ENCODE peak calls at places on chromosomes 5 and 9, in four cellular contexts. One of them, this sample, is unnamed.
A peak's percentile ranks its signal among the peaks of the same experiment; 100 is the strongest.

GRCh38 chr9:113532809-113533190 is 69.3 kb downstream of the RGS3 start:
- DNase-seq in stimulated activated CD8-positive, alpha-beta memory T cell treated with anti-CD3 and anti-CD28 coated beads, Interleukin-2, amount 100 ng/mL, for 1 hour: no peak
- DNase-seq in HEK293T: no peak
- DNase-seq in Panc1: no peak
- DNase-seq in this sample: no peak

GRCh38 chr5:157106668-157107461 is 2.0 kb downstream of the HAVCR2 start:
- DNase-seq in stimulated activated CD8-positive, alpha-beta memory T cell treated with anti-CD3 and anti-CD28 coated beads, Interleukin-2, amount 100 ng/mL, for 1 hour: no peak
- DNase-seq in Panc1: no peak
- DNase-seq in HEK293T: no peak
- DNase-seq in this sample: no peak

GRCh38 chr9:122126340-122127333 is 32.9 kb downstream of the NDUFA8 start:
- DNase-seq in stimulated activated CD8-positive, alpha-beta memory T cell treated with anti-CD3 and anti-CD28 coated beads, Interleukin-2, amount 100 ng/mL, for 1 hour: no peak
- DNase-seq in Panc1: no peak
- DNase-seq in HEK293T: no peak
- DNase-seq in this sample: no peak

GRCh38 chr5:69450116-69450515 is 35.2 kb downstream of the MARVELD2 start:
- DNase-seq in stimulated activated CD8-positive, alpha-beta memory T cell treated with anti-CD3 and anti-CD28 coated beads, Interleukin-2, amount 100 ng/mL, for 1 hour: no peak
- DNase-seq in HEK293T: no peak
- DNase-seq in Panc1: peak; percentile 85
- DNase-seq in this sample: no peak

GRCh38 chr5:67147768-67148167 is 48.8 kb downstream of the CD180 start:
- DNase-seq in stimulated activated CD8-positive, alpha-beta memory T cell treated with anti-CD3 and anti-CD28 coated beads, Interleukin-2, amount 100 ng/mL, for 1 hour: no peak
- DNase-seq in Panc1: no peak
- DNase-seq in HEK293T: no peak
- DNase-seq in this sample: no peak

GRCh38 chr9:133714606-133715294 is 23.4 kb downstream of the SARDH start:
- DNase-seq in stimulated activated CD8-positive, alpha-beta memory T cell treated with anti-CD3 and anti-CD28 coated beads, Interleukin-2, amount 100 ng/mL, for 1 hour: no peak
- DNase-seq in HEK293T: no peak
- DNase-seq in Panc1: no peak
- DNase-seq in this sample: peak; percentile 97

GRCh38 chr9:38389313-38389712 is 3.2 kb upstream of the ALDH1B1 start:
- DNase-seq in HEK293T: no peak
- DNase-seq in stimulated activated CD8-positive, alpha-beta memory T cell treated with anti-CD3 and anti-CD28 coated beads, Interleukin-2, amount 100 ng/mL, for 1 hour: no peak
- DNase-seq in Panc1: no peak
- DNase-seq in this sample: peak; percentile 35

GRCh38 chr5:54807421-54807820 is 178.0 kb downstream of the ESM1 start:
- DNase-seq in stimulated activated CD8-positive, alpha-beta memory T cell treated with anti-CD3 and anti-CD28 coated beads, Interleukin-2, amount 100 ng/mL, for 1 hour: no peak
- DNase-seq in HEK293T: no peak
- DNase-seq in Panc1: no peak
- DNase-seq in this sample: no peak

GRCh38 chr9:122219856-122220672 is 8.7 kb downstream of the LHX6 start:
- DNase-seq in HEK293T: no peak
- DNase-seq in stimulated activated CD8-positive, alpha-beta memory T cell treated with anti-CD3 and anti-CD28 coated beads, Interleukin-2, amount 100 ng/mL, for 1 hour: no peak
- DNase-seq in Panc1: no peak
- DNase-seq in this sample: peak; percentile 38

GRCh38 chr5:112525217-112525616 is 106.1 kb upstream of the EPB41L4A start:
- DNase-seq in Panc1: no peak
- DNase-seq in stimulated activated CD8-positive, alpha-beta memory T cell treated with anti-CD3 and anti-CD28 coated beads, Interleukin-2, amount 100 ng/mL, for 1 hour: no peak
- DNase-seq in HEK293T: no peak
- DNase-seq in this sample: no peak

GRCh38 chr5:50791813-50792212 is 125.4 kb downstream of the PARP8 start:
- DNase-seq in stimulated activated CD8-positive, alpha-beta memory T cell treated with anti-CD3 and anti-CD28 coated beads, Interleukin-2, amount 100 ng/mL, for 1 hour: no peak
- DNase-seq in Panc1: no peak
- DNase-seq in HEK293T: no peak
- DNase-seq in this sample: no peak

GRCh38 chr9:132409828-132410528 is at the start of gene CFAP77:
- DNase-seq in HEK293T: peak; percentile 74
- DNase-seq in Panc1: no peak
- DNase-seq in stimulated activated CD8-positive, alpha-beta memory T cell treated with anti-CD3 and anti-CD28 coated beads, Interleukin-2, amount 100 ng/mL, for 1 hour: no peak
- DNase-seq in this sample: peak; percentile 70

GRCh38 chr5:40813698-40814281 is 15.6 kb upstream of the PRKAA1 start:
- DNase-seq in HEK293T: no peak
- DNase-seq in stimulated activated CD8-positive, alpha-beta memory T cell treated with anti-CD3 and anti-CD28 coated beads, Interleukin-2, amount 100 ng/mL, for 1 hour: no peak
- DNase-seq in Panc1: no peak
- DNase-seq in this sample: no peak

GRCh38 chr9:79053613-79054012 is 518.2 kb upstream of the TLE4 start:
- DNase-seq in Panc1: no peak
- DNase-seq in stimulated activated CD8-positive, alpha-beta memory T cell treated with anti-CD3 and anti-CD28 coated beads, Interleukin-2, amount 100 ng/mL, for 1 hour: no peak
- DNase-seq in HEK293T: no peak
- DNase-seq in this sample: no peak

GRCh38 chr9:126952180-126952960 is 37.8 kb downstream of the RALGPS1 start:
- DNase-seq in stimulated activated CD8-positive, alpha-beta memory T cell treated with anti-CD3 and anti-CD28 coated beads, Interleukin-2, amount 100 ng/mL, for 1 hour: no peak
- DNase-seq in Panc1: no peak
- DNase-seq in HEK293T: no peak
- DNase-seq in this sample: peak; percentile 68

GRCh38 chr5:170559296-170559695 is 55.5 kb downstream of the KCNIP1 start:
- DNase-seq in Panc1: no peak
- DNase-seq in HEK293T: no peak
- DNase-seq in stimulated activated CD8-positive, alpha-beta memory T cell treated with anti-CD3 and anti-CD28 coated beads, Interleukin-2, amount 100 ng/mL, for 1 hour: no peak
- DNase-seq in this sample: no peak

GRCh38 chr5:102801375-102801774 is 46.3 kb downstream of the PAM start:
- DNase-seq in Panc1: no peak
- DNase-seq in stimulated activated CD8-positive, alpha-beta memory T cell treated with anti-CD3 and anti-CD28 coated beads, Interleukin-2, amount 100 ng/mL, for 1 hour: no peak
- DNase-seq in HEK293T: no peak
- DNase-seq in this sample: no peak

GRCh38 chr5:82348749-82349148 is 70.6 kb upstream of the RPS23 start:
- DNase-seq in HEK293T: no peak
- DNase-seq in Panc1: no peak
- DNase-seq in stimulated activated CD8-positive, alpha-beta memory T cell treated with anti-CD3 and anti-CD28 coated beads, Interleukin-2, amount 100 ng/mL, for 1 hour: no peak
- DNase-seq in this sample: no peak

GRCh38 chr5:141623197-141623596 is 4.4 kb upstream of the DIAPH1 start:
- DNase-seq in Panc1: no peak
- DNase-seq in HEK293T: no peak
- DNase-seq in stimulated activated CD8-positive, alpha-beta memory T cell treated with anti-CD3 and anti-CD28 coated beads, Interleukin-2, amount 100 ng/mL, for 1 hour: no peak
- DNase-seq in this sample: no peak

GRCh38 chr5:159735036-159735435 is 181.2 kb upstream of the ADRA1B start:
- DNase-seq in stimulated activated CD8-positive, alpha-beta memory T cell treated with anti-CD3 and anti-CD28 coated beads, Interleukin-2, amount 100 ng/mL, for 1 hour: no peak
- DNase-seq in HEK293T: no peak
- DNase-seq in Panc1: no peak
- DNase-seq in this sample: no peak

GRCh38 chr9:12973702-12974101 is 198.9 kb downstream of the LURAP1L start:
- DNase-seq in stimulated activated CD8-positive, alpha-beta memory T cell treated with anti-CD3 and anti-CD28 coated beads, Interleukin-2, amount 100 ng/mL, for 1 hour: no peak
- DNase-seq in HEK293T: no peak
- DNase-seq in Panc1: no peak
- DNase-seq in this sample: no peak

GRCh38 chr5:24750356-24750755 is 105.6 kb upstream of the CDH10 start:
- DNase-seq in Panc1: no peak
- DNase-seq in HEK293T: no peak
- DNase-seq in stimulated activated CD8-positive, alpha-beta memory T cell treated with anti-CD3 and anti-CD28 coated beads, Interleukin-2, amount 100 ng/mL, for 1 hour: no peak
- DNase-seq in this sample: no peak

GRCh38 chr9:3960661-3961144 is 339.2 kb downstream of the GLIS3 start:
- DNase-seq in Panc1: no peak
- DNase-seq in stimulated activated CD8-positive, alpha-beta memory T cell treated with anti-CD3 and anti-CD28 coated beads, Interleukin-2, amount 100 ng/mL, for 1 hour: no peak
- DNase-seq in HEK293T: no peak
- DNase-seq in this sample: no peak

GRCh38 chr9:94908583-94909249 is 182.2 kb downstream of the AOPEP start:
- DNase-seq in stimulated activated CD8-positive, alpha-beta memory T cell treated with anti-CD3 and anti-CD28 coated beads, Interleukin-2, amount 100 ng/mL, for 1 hour: no peak
- DNase-seq in HEK293T: no peak
- DNase-seq in Panc1: no peak
- DNase-seq in this sample: no peak

GRCh38 chr9:114413909-114414308 is 26.1 kb upstream of the AKNA start:
- DNase-seq in HEK293T: no peak
- DNase-seq in stimulated activated CD8-positive, alpha-beta memory T cell treated with anti-CD3 and anti-CD28 coated beads, Interleukin-2, amount 100 ng/mL, for 1 hour: no peak
- DNase-seq in Panc1: no peak
- DNase-seq in this sample: peak; percentile 22

GRCh38 chr5:69493235-69493925 is 790 bp downstream of the OCLN start:
- DNase-seq in HEK293T: peak; percentile 39
- DNase-seq in stimulated activated CD8-positive, alpha-beta memory T cell treated with anti-CD3 and anti-CD28 coated beads, Interleukin-2, amount 100 ng/mL, for 1 hour: no peak
- DNase-seq in Panc1: no peak
- DNase-seq in this sample: peak; percentile 30

GRCh38 chr5:17114715-17115599 is 102.5 kb upstream of the BASP1 start:
- DNase-seq in stimulated activated CD8-positive, alpha-beta memory T cell treated with anti-CD3 and anti-CD28 coated beads, Interleukin-2, amount 100 ng/mL, for 1 hour: no peak
- DNase-seq in Panc1: no peak
- DNase-seq in HEK293T: no peak
- DNase-seq in this sample: no peak

GRCh38 chr5:120895659-120896058 is 431.6 kb downstream of the PRR16 start:
- DNase-seq in HEK293T: no peak
- DNase-seq in stimulated activated CD8-positive, alpha-beta memory T cell treated with anti-CD3 and anti-CD28 coated beads, Interleukin-2, amount 100 ng/mL, for 1 hour: no peak
- DNase-seq in Panc1: no peak
- DNase-seq in this sample: no peak

GRCh38 chr9:33379666-33380389 is 22.5 kb downstream of the AQP7 start:
- DNase-seq in HEK293T: no peak
- DNase-seq in Panc1: no peak
- DNase-seq in stimulated activated CD8-positive, alpha-beta memory T cell treated with anti-CD3 and anti-CD28 coated beads, Interleukin-2, amount 100 ng/mL, for 1 hour: no peak
- DNase-seq in this sample: no peak

GRCh38 chr9:38380872-38381534 is 11.5 kb upstream of the ALDH1B1 start:
- DNase-seq in HEK293T: no peak
- DNase-seq in Panc1: no peak
- DNase-seq in stimulated activated CD8-positive, alpha-beta memory T cell treated with anti-CD3 and anti-CD28 coated beads, Interleukin-2, amount 100 ng/mL, for 1 hour: no peak
- DNase-seq in this sample: peak; percentile 21

GRCh38 chr9:98884849-98885248 is 58.9 kb upstream of the COL15A1 start:
- DNase-seq in HEK293T: no peak
- DNase-seq in stimulated activated CD8-positive, alpha-beta memory T cell treated with anti-CD3 and anti-CD28 coated beads, Interleukin-2, amount 100 ng/mL, for 1 hour: no peak
- DNase-seq in Panc1: no peak
- DNase-seq in this sample: no peak

GRCh38 chr5:16909464-16909863 is 26.6 kb downstream of the MYO10 start:
- DNase-seq in stimulated activated CD8-positive, alpha-beta memory T cell treated with anti-CD3 and anti-CD28 coated beads, Interleukin-2, amount 100 ng/mL, for 1 hour: no peak
- DNase-seq in Panc1: no peak
- DNase-seq in HEK293T: no peak
- DNase-seq in this sample: peak; percentile 48

GRCh38 chr9:86604741-86605140 is 250.5 kb upstream of the TUT7 start:
- DNase-seq in HEK293T: no peak
- DNase-seq in stimulated activated CD8-positive, alpha-beta memory T cell treated with anti-CD3 and anti-CD28 coated beads, Interleukin-2, amount 100 ng/mL, for 1 hour: no peak
- DNase-seq in Panc1: no peak
- DNase-seq in this sample: no peak

GRCh38 chr5:122704247-122705036 is 70.4 kb upstream of the SNX2 start:
- DNase-seq in stimulated activated CD8-positive, alpha-beta memory T cell treated with anti-CD3 and anti-CD28 coated beads, Interleukin-2, amount 100 ng/mL, for 1 hour: no peak
- DNase-seq in Panc1: no peak
- DNase-seq in HEK293T: peak; percentile 28
- DNase-seq in this sample: peak; percentile 65

GRCh38 chr5:96997265-96997859 is 61.5 kb downstream of the LNPEP start:
- DNase-seq in HEK293T: peak; percentile 17
- DNase-seq in stimulated activated CD8-positive, alpha-beta memory T cell treated with anti-CD3 and anti-CD28 coated beads, Interleukin-2, amount 100 ng/mL, for 1 hour: no peak
- DNase-seq in Panc1: peak; percentile 20
- DNase-seq in this sample: peak; percentile 66

This sample was measured in cardiac muscle cell.